ENCODE peak calls at places on chromosomes 12 and 14, in four cellular contexts. Z is dorsolateral prefrontal cortex, Q is heart right ventricle, Y is IMR-90. E is an unnamed sample.

GRCh38 chr12:124725099-124725498 is 138.6 kb downstream of the SCARB1 start:
- DNase-seq in Y (no peak), Z (no peak), Q (no peak), E (no peak)

GRCh38 chr14:61048640-61049039 is 67.6 kb downstream of the SLC38A6 start:
- DNase-seq in Z (no peak), Q (no peak), Y (no peak), E (no peak)

GRCh38 chr12:112801055-112801454 is 9.5 kb downstream of the RPH3A start:
- DNase-seq in Q (no peak), Y (no peak), Z (no peak), E (no peak)

GRCh38 chr14:24335461-24336146 is 733 bp upstream of the ADCY4 start:
- DNase-seq in Q (no peak), Z (no peak), Y (no peak), E (no peak)

GRCh38 chr12:66726531-66726930 is 47.7 kb upstream of the GRIP1 start:
- DNase-seq in Q (no peak), Z (no peak), Y (no peak), E (no peak)

GRCh38 chr14:92687681-92688433 is 60.6 kb downstream of the LGMN start:
- DNase-seq in Z (peak), Q (peak), Y (no peak), E (peak)

GRCh38 chr12:132639996-132640520 is 21.5 kb downstream of the P2RX2 start:
- DNase-seq in Q (no peak), Z (no peak), Y (no peak), E (no peak)

GRCh38 chr12:19688489-19688888 is 249.2 kb downstream of the AEBP2 start:
- DNase-seq in Z (no peak), Y (peak), Q (no peak), E (no peak)

GRCh38 chr14:22602853-22603252 is 4.8 kb downstream of the ABHD4 start:
- DNase-seq in Z (no peak), Y (peak), Q (no peak), E (no peak)

GRCh38 chr12:13038491-13039161 is 5.6 kb upstream of the FAM234B start:
- DNase-seq in Q (no peak), Y (peak), Z (no peak), E (no peak)

GRCh38 chr12:101857043-101857558 is 20.3 kb upstream of the DRAM1 start:
- DNase-seq in Z (no peak), Y (peak), Q (no peak), E (no peak)

GRCh38 chr12:18700254-18700653 is 37.6 kb downstream of the PLCZ1 start:
- DNase-seq in Y (peak), Q (peak), Z (no peak), E (no peak)

GRCh38 chr12:88960213-88960878 is 380.1 kb upstream of the KITLG start:
- DNase-seq in Q (peak), Z (no peak), Y (peak), E (no peak)

GRCh38 chr14:102829106-102829505 is 51.9 kb downstream of the TRAF3 start:
- DNase-seq in Y (peak), Z (no peak), Q (no peak), E (no peak)

GRCh38 chr14:34665785-34666425 is 36.0 kb upstream of the SNX6 start:
- DNase-seq in Z (no peak), Q (peak), Y (peak), E (no peak)

GRCh38 chr12:54439521-54440255 is 20.6 kb upstream of the ITGA5 start:
- DNase-seq in Y (peak), Z (no peak), Q (peak), E (no peak)

GRCh38 chr12:25829192-25829591 is 129.3 kb upstream of the RASSF8 start:
- DNase-seq in Q (no peak), Z (no peak), Y (peak), E (no peak)

GRCh38 chr14:100256339-100256895 is 17.5 kb downstream of the YY1 start:
- DNase-seq in Q (no peak), Y (no peak), Z (no peak), E (no peak)

GRCh38 chr12:53069621-53070410 is 9.4 kb downstream of the SPRYD3 start:
- DNase-seq in Q (no peak), Y (no peak), Z (no peak), E (no peak)

GRCh38 chr12:108876550-108876949 is 3.3 kb upstream of the DAO start:
- DNase-seq in Y (no peak), Q (no peak), Z (no peak), E (no peak)

GRCh38 chr12:24244801-24245200 is 295.3 kb upstream of the SOX5 start:
- DNase-seq in Q (no peak), Y (no peak), Z (no peak), E (no peak)

GRCh38 chr14:32564591-32564990 is 235.5 kb downstream of the AKAP6 start:
- DNase-seq in Z (no peak), Y (peak), Q (no peak), E (no peak)

GRCh38 chr12:54053625-54054441 is at the start of gene HOXC4:
- DNase-seq in Y (peak), Q (no peak), Z (no peak), E (no peak)

GRCh38 chr12:81015510-81015909 is 62.4 kb upstream of the ACSS3 start:
- DNase-seq in Y (no peak), Z (no peak), Q (no peak), E (no peak)

GRCh38 chr14:55000381-55000780 is 26.5 kb downstream of the WDHD1 start:
- DNase-seq in Q (no peak), Z (no peak), Y (peak), E (no peak)

GRCh38 chr14:40847496-40847895 is 759.2 kb upstream of the LRFN5 start:
- DNase-seq in Q (no peak), Z (no peak), Y (no peak), E (no peak)

GRCh38 chr14:49971156-49972141 is 78.6 kb downstream of the ARF6 start:
- DNase-seq in Z (no peak), Q (no peak), Y (peak), E (no peak)

GRCh38 chr14:28661171-28661772 is 105.3 kb upstream of the FOXG1 start:
- DNase-seq in Q (no peak), Z (no peak), Y (peak), E (no peak)

GRCh38 chr14:93708311-93708734 is 80.0 kb downstream of the PRIMA1 start:
- DNase-seq in Z (no peak), Y (no peak), Q (no peak), E (no peak)

GRCh38 chr14:40218282-40218941 is 786.2 kb upstream of the FBXO33 start:
- DNase-seq in Q (no peak), Z (no peak), Y (no peak), E (no peak)

GRCh38 chr12:47383942-47384341 is 304.2 kb upstream of the AMIGO2 start:
- DNase-seq in Z (no peak), Y (peak), Q (no peak), E (no peak)

GRCh38 chr12:75881910-75882309 is 149.7 kb downstream of the PHLDA1 start:
- DNase-seq in Y (peak), Q (no peak), Z (no peak), E (no peak)

GRCh38 chr14:102280376-102280962 is 24.5 kb downstream of the MOK start:
- DNase-seq in Z (no peak), Y (peak), Q (no peak), E (no peak)

GRCh38 chr12:74021937-74022336 is 515.7 kb upstream of the ATXN7L3B start:
- DNase-seq in Q (no peak), Z (peak), Y (no peak), E (peak)

GRCh38 chr12:112116232-112117060 is 7.9 kb upstream of the NAA25 start:
- DNase-seq in Q (peak), Z (peak), Y (peak), E (peak)

GRCh38 chr12:87556985-87557384 is 472.2 kb downstream of the C12orf50 start:
- DNase-seq in Q (no peak), Y (no peak), Z (no peak), E (no peak)

GRCh38 chr12:104877107-104877705 is 80.9 kb downstream of the SLC41A2 start:
- DNase-seq in Q (peak), Z (no peak), Y (peak), E (peak)

GRCh38 chr14:68775614-68776126 is 17.2 kb downstream of the ZFP36L1 start:
- DNase-seq in Z (no peak), Y (no peak), Q (no peak), E (no peak)
- TF ChIP-seq CTCF in Z (no peak), Y (no peak), Q (no peak), E (peak)

GRCh38 chr12:65463082-65463481 is 184.6 kb downstream of the MSRB3 start:
- DNase-seq in Y (no peak), Q (no peak), Z (no peak), E (no peak)
- TF ChIP-seq CTCF in Y (no peak), Q (no peak), Z (no peak), E (no peak)

GRCh38 chr12:126064028-126064427 is 998.8 kb downstream of the AACS start:
- DNase-seq in Y (no peak), Z (no peak), Q (no peak), E (no peak)

GRCh38 chr12:126067930-126068329 is 1002.7 kb downstream of the AACS start:
- DNase-seq in Q (no peak), Z (no peak), Y (no peak), E (no peak)

GRCh38 chr12:126069549-126070165 is 1004.4 kb downstream of the AACS start:
- DNase-seq in Z (no peak), Q (no peak), Y (peak), E (peak)
- TF ChIP-seq CTCF in Z (peak), Q (no peak), Y (peak), E (peak)

GRCh38 chr12:128531153-128531552 is 264.2 kb downstream of the TMEM132C start:
- DNase-seq in Y (no peak), Z (no peak), Q (no peak), E (no peak)
- TF ChIP-seq CTCF in Y (no peak), Z (no peak), Q (no peak), E (no peak)

GRCh38 chr12:116595186-116595585 is 36.0 kb downstream of the MAP1LC3B2 start:
- DNase-seq in Z (no peak), Y (no peak), Q (no peak), E (no peak)

GRCh38 chr12:116592116-116592637 is 33.0 kb downstream of the MAP1LC3B2 start:
- DNase-seq in Q (no peak), Y (no peak), Z (peak), E (no peak)

GRCh38 chr12:116592731-116593130 is 33.5 kb downstream of the MAP1LC3B2 start:
- DNase-seq in Y (no peak), Z (no peak), Q (no peak), E (no peak)

GRCh38 chr12:116595672-116596071 is 36.5 kb downstream of the MAP1LC3B2 start:
- DNase-seq in Q (no peak), Y (no peak), Z (no peak), E (no peak)

DNA sequence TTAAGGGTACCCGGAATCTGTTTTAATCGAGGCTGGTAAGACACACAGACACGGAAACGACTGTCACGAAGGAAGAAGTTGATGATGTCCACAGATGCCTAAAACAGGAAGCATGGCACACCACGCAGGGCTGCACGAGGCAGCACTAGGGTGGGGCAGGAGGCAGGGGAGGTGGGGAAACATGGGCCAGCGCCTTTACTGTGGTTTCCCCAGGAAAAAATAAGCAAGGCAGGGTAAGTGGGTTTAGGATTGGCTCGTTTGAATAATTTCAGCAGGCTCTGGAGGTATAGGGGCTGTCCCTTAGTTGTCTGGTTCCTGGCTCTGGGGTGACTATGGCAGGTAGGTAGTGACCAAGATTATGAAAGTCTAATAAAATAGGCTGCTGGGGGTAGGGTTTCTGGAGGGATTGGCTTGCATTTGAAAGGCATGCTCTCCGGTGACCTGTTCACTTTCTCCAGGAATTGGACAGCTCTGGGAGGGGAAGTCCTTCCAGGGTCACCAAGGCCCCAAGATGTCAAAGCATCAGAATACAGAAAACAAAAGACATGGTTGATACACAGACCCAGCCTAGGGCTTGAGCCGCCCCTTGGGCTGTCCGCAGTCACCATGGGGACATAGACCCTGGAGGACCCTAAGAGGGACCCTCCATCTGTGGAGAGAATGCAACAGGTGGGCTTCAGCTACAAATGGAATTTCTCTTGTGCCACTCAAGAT is 35.3 kb downstream of the MAP1LC3B2 start:
- DNase-seq in Q (peak), Y (no peak), Z (no peak), E (no peak)
- TF ChIP-seq CTCF in Q (no peak), Y (no peak), Z (no peak), E (no peak)

GRCh38 chr12:130335517-130336392 is 1.9 kb upstream of the PIWIL1 start:
- DNase-seq in Y (peak), Z (no peak), Q (peak), E (peak)
- TF ChIP-seq CTCF in Y (peak), Z (peak), Q (peak), E (peak)

GRCh38 chr14:94880805-94881204 is 110.9 kb upstream of the GSC start:
- DNase-seq in Z (no peak), Y (no peak), Q (no peak), E (no peak)
- TF ChIP-seq CTCF in Z (no peak), Y (no peak), Q (no peak), E (no peak)

E was measured in endothelial cell.